ENCODE peak calls at places on chromosome 20, in four cellular contexts. One of them, this sample, is unnamed.

GRCh38 chr20:33791540-33791939 is 19.6 kb upstream of the CHMP4B start:
- DNase-seq in H1: no peak
- DNase-seq in H9: no peak
- DNase-seq in IMR-90: no peak
- DNase-seq in this sample: no peak

GRCh38 chr20:2224246-2224645 is 71.6 kb upstream of the TGM3 start:
- DNase-seq in H1: no peak
- DNase-seq in H9: no peak
- DNase-seq in IMR-90: no peak
- DNase-seq in this sample: no peak

GRCh38 chr20:36606171-36607116 is 865 bp downstream of the RAB5IF start:
- DNase-seq in H1: no peak
- DNase-seq in H9: no peak
- DNase-seq in IMR-90: peak; percentile 21
- DNase-seq in this sample: peak; percentile 75

GRCh38 chr20:47440857-47441773 is 60.6 kb upstream of the NCOA3 start:
- DNase-seq in H1: no peak
- DNase-seq in H9: no peak
- DNase-seq in IMR-90: peak; percentile 51
- DNase-seq in this sample: peak; percentile 78

GRCh38 chr20:56761393-56761792 is 132.3 kb downstream of the TFAP2C start:
- DNase-seq in H1: no peak
- DNase-seq in H9: no peak
- DNase-seq in IMR-90: no peak
- DNase-seq in this sample: no peak

GRCh38 chr20:47875302-47876025 is 90.2 kb upstream of the SULF2 start:
- DNase-seq in H1: no peak
- DNase-seq in H9: no peak
- DNase-seq in IMR-90: no peak
- DNase-seq in this sample: no peak

GRCh38 chr20:41415191-41415590 is 48.6 kb upstream of the EMILIN3 start:
- DNase-seq in H1: no peak
- DNase-seq in H9: no peak
- DNase-seq in IMR-90: no peak
- DNase-seq in this sample: no peak

GRCh38 chr20:47950103-47950502 is 164.8 kb upstream of the SULF2 start:
- DNase-seq in H1: no peak
- DNase-seq in H9: no peak
- DNase-seq in IMR-90: no peak
- DNase-seq in this sample: peak; percentile 39

GRCh38 chr20:41574802-41575389 is 43.3 kb downstream of the CHD6 start:
- DNase-seq in H1: peak; percentile 29
- DNase-seq in H9: no peak
- DNase-seq in IMR-90: no peak
- DNase-seq in this sample: peak; percentile 29

GRCh38 chr20:49694450-49695071 is 19.1 kb downstream of the B4GALT5 start:
- DNase-seq in H1: no peak
- DNase-seq in H9: no peak
- DNase-seq in IMR-90: no peak
- DNase-seq in this sample: peak; percentile 81

GRCh38 chr20:49697071-49697470 is 16.6 kb downstream of the B4GALT5 start:
- DNase-seq in H1: no peak
- DNase-seq in H9: no peak
- DNase-seq in IMR-90: no peak
- DNase-seq in this sample: no peak

GRCh38 chr20:49695830-49696229 is 17.8 kb downstream of the B4GALT5 start:
- DNase-seq in H1: no peak
- DNase-seq in H9: no peak
- DNase-seq in IMR-90: no peak
- DNase-seq in this sample: no peak

GRCh38 chr20:49698477-49698876 is 15.2 kb downstream of the B4GALT5 start:
- DNase-seq in H1: no peak
- DNase-seq in H9: no peak
- DNase-seq in IMR-90: no peak
- DNase-seq in this sample: no peak

GRCh38 chr20:49696594-49696993 is 17.1 kb downstream of the B4GALT5 start:
- DNase-seq in H1: no peak
- DNase-seq in H9: no peak
- DNase-seq in IMR-90: no peak
- DNase-seq in this sample: no peak
- H4K5ac ChIP-seq in H1: no peak overlapping the region
- H4K5ac ChIP-seq in H9: no peak overlapping the region
- H4K5ac ChIP-seq in IMR-90: no peak overlapping the region
- H4K5ac ChIP-seq in this sample: no peak overlapping the region

GRCh38 chr20:35207950-35208611 is 18.4 kb upstream of the MMP24 start:
- DNase-seq in H1: no peak
- DNase-seq in H9: peak; percentile 71
- DNase-seq in IMR-90: peak; percentile 78
- DNase-seq in this sample: peak; percentile 76
- H3K56ac ChIP-seq in H1: no peak overlapping the region
- H3K56ac ChIP-seq in H9: no peak overlapping the region
- H3K56ac ChIP-seq in IMR-90: no peak overlapping the region
- H3K56ac ChIP-seq in this sample: no peak overlapping the region

DNA sequence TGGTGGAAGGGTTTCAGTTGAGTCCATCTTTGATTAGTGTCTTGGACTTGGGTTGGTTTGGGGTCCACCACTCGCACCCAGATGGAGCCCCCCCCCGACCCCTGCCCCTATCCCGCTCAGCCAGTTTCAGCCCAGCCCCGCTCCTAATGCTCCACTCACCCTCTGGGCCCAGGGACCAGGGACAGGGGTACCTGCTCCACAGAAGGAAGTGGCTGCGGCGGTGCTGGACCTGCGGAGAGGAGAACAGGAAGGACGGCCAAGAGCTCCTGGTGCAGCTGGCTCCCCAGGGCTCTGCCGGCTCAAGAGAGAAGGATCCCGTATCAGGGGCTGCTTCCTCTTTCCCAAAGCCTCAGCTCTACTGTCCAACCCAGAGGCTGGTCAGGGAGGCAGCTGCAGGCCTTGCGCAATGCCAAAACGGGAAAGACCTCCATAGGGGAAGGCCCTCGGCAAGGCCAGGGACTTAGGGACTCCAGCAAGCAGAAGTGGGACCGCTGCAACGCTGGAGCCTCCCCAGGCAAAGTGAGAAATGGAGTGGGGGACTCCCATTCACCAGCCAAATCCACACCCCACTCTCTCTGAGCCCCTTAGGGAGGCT is at the start of gene SIGLEC1:
- DNase-seq in H1: no peak
- DNase-seq in H9: peak; percentile 17
- DNase-seq in IMR-90: no peak
- DNase-seq in this sample: no peak
- H2BK15ac ChIP-seq in H1: peak within 1 kb of the TSS; percentile 12
- H2BK15ac ChIP-seq in H9: no peak within 1 kb of the TSS
- H2BK15ac ChIP-seq in IMR-90: no peak within 1 kb of the TSS
- H2BK15ac ChIP-seq in this sample: no peak within 1 kb of the TSS

DNA sequence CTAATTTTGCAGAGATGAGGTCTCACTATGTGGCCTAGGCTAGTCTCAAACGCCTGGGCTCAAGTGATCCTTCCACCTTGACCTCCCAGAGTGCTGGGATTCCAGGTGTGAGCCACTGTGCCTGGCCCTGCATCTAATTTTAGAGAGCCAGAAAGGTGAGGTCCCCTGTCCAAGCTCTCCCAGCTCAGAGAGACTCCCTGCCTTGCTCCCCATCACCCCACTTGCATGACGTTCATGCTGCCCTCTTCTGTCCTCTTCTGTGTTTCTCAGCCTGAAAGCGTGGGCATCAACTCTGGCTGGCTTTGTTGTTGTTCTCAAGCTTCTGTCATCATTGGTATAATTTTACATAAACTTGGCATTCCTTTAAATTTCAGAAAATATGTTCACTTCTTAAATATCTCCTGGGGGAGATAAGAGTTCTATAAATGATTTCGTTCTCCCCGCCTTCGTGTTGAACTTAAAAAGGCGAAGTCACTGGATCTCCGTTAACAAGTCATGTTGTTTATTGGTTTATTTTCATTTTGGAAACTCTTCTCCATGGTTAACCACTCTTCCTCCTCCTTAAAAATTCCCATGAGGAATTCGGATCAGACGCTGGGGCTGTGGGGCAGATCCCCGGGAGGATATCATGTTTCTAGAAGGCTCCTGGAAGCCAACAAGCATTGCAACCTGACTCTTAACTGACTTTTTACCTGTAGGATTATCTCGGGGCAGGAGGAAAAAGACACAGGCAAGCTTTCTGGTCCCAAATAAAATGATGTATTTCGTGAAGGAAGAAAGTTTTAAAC is 13.2 kb upstream of the PARD6B start:
- DNase-seq in H1: no peak
- DNase-seq in H9: no peak
- DNase-seq in IMR-90: no peak
- DNase-seq in this sample: no peak
- H4K5ac ChIP-seq in H1: no peak overlapping the region
- H4K5ac ChIP-seq in H9: no peak overlapping the region
- H4K5ac ChIP-seq in IMR-90: no peak overlapping the region
- H4K5ac ChIP-seq in this sample: no peak overlapping the region

GRCh38 chr20:51174536-51174935 is 151.6 kb upstream of the KCNG1 start:
- DNase-seq in H1: no peak
- DNase-seq in H9: no peak
- DNase-seq in IMR-90: no peak
- DNase-seq in this sample: no peak
- H3K56ac ChIP-seq in H1: no peak overlapping the region
- H3K56ac ChIP-seq in H9: no peak overlapping the region
- H3K56ac ChIP-seq in IMR-90: no peak overlapping the region
- H3K56ac ChIP-seq in this sample: no peak overlapping the region

DNA sequence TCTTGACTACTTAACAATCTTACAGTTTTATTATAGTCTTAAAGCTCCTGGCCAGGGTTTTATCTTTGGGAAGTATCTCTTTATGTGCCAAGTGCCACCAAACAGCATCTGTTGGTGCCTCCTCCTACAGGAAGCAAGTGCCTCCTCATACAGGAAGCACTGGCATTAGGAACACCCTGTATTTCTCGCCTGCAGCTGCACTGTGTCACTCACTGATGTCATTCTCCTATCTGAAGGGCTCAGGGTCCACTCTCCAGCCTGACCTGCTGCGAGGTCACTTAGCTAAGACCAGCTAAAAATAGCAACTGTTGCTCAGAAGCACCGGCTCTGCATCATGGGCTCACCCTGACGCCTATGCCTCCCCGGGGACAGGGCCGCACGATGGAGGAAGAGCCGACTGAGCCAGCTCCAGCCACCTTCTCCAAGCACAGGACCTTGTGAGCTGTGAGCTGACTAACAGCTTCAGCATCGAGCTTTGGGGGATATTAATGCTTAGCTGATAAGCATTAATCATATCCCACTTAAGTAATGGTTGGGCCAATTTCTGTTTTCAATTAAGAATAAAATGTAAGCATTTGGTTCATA is 66.3 kb upstream of the CD93 start:
- DNase-seq in H1: no peak
- DNase-seq in H9: peak; percentile 14
- DNase-seq in IMR-90: peak; percentile 88
- DNase-seq in this sample: no peak
- H2BK15ac ChIP-seq in H1: no peak overlapping the region
- H2BK15ac ChIP-seq in H9: no peak overlapping the region
- H2BK15ac ChIP-seq in IMR-90: no peak overlapping the region
- H2BK15ac ChIP-seq in this sample: no peak overlapping the region

This sample was measured in mesendoderm.